ENCODE peak calls at places on chromosome 19, in seven cellular contexts. One of them, this sample, is unnamed.

GRCh38 chr19:30373593-30373992 is 1.4 kb downstream of the ZNF536 start:
- DNase-seq in Calu3: no peak
- DNase-seq in breast epithelium: no peak
- DNase-seq in CD4-positive, alpha-beta T cell: no peak
- DNase-seq in uterus: no peak
- DNase-seq in GM23338: peak
- DNase-seq in AG09319: no peak
- DNase-seq in this sample: no peak

GRCh38 chr19:58392945-58393724 is 2.3 kb upstream of the RNF225 start:
- DNase-seq in Calu3: no peak
- DNase-seq in breast epithelium: no peak
- DNase-seq in CD4-positive, alpha-beta T cell: no peak
- DNase-seq in uterus: no peak
- DNase-seq in GM23338: no peak
- DNase-seq in AG09319: no peak
- DNase-seq in this sample: no peak

GRCh38 chr19:42487025-42487797 is 41.1 kb downstream of the CEACAM1 start:
- DNase-seq in Calu3: no peak
- DNase-seq in breast epithelium: no peak
- DNase-seq in CD4-positive, alpha-beta T cell: no peak
- DNase-seq in uterus: no peak
- DNase-seq in GM23338: no peak
- DNase-seq in AG09319: no peak
- DNase-seq in this sample: no peak

GRCh38 chr19:6424190-6424938 is at the start of gene KHSRP:
- DNase-seq in Calu3: no peak
- DNase-seq in breast epithelium: no peak
- DNase-seq in CD4-positive, alpha-beta T cell: no peak
- DNase-seq in uterus: peak
- DNase-seq in GM23338: peak
- DNase-seq in AG09319: no peak
- DNase-seq in this sample: no peak

GRCh38 chr19:35124098-35125060 is 8.8 kb downstream of the FXYD3 start:
- DNase-seq in Calu3: peak
- DNase-seq in breast epithelium: peak
- DNase-seq in CD4-positive, alpha-beta T cell: peak
- DNase-seq in uterus: peak
- DNase-seq in GM23338: peak
- DNase-seq in AG09319: peak
- DNase-seq in this sample: no peak

GRCh38 chr19:53624776-53625540 is 6.8 kb upstream of the DPRX start:
- DNase-seq in Calu3: no peak
- DNase-seq in breast epithelium: no peak
- DNase-seq in CD4-positive, alpha-beta T cell: no peak
- DNase-seq in uterus: no peak
- DNase-seq in GM23338: no peak
- DNase-seq in AG09319: no peak
- DNase-seq in this sample: no peak

GRCh38 chr19:34512254-34512796 is 30.8 kb downstream of the WTIP start:
- DNase-seq in Calu3: no peak
- DNase-seq in breast epithelium: no peak
- DNase-seq in CD4-positive, alpha-beta T cell: no peak
- DNase-seq in uterus: no peak
- DNase-seq in GM23338: no peak
- DNase-seq in AG09319: no peak
- DNase-seq in this sample: no peak

GRCh38 chr19:39363909-39364457 is 21.8 kb downstream of the SAMD4B start:
- DNase-seq in Calu3: no peak
- DNase-seq in breast epithelium: no peak
- DNase-seq in CD4-positive, alpha-beta T cell: no peak
- DNase-seq in uterus: no peak
- DNase-seq in GM23338: no peak
- DNase-seq in AG09319: no peak
- DNase-seq in this sample: no peak

GRCh38 chr19:10339380-10339960 is at the start of gene ICAM3:
- DNase-seq in Calu3: no peak
- DNase-seq in breast epithelium: no peak
- DNase-seq in CD4-positive, alpha-beta T cell: peak
- DNase-seq in uterus: no peak
- DNase-seq in GM23338: no peak
- DNase-seq in AG09319: no peak
- DNase-seq in this sample: no peak

GRCh38 chr19:40603071-40603718 is 2.0 kb downstream of the LTBP4 start:
- DNase-seq in Calu3: no peak
- DNase-seq in breast epithelium: no peak
- DNase-seq in CD4-positive, alpha-beta T cell: no peak
- DNase-seq in uterus: no peak
- DNase-seq in GM23338: peak
- DNase-seq in AG09319: no peak
- DNase-seq in this sample: no peak

GRCh38 chr19:821976-822773 is 420 bp upstream of the PLPPR3 start:
- DNase-seq in Calu3: no peak
- DNase-seq in breast epithelium: no peak
- DNase-seq in CD4-positive, alpha-beta T cell: no peak
- DNase-seq in uterus: no peak
- DNase-seq in GM23338: peak
- DNase-seq in AG09319: no peak
- DNase-seq in this sample: no peak

GRCh38 chr19:29771708-29772415 is 39.9 kb upstream of the CCNE1 start:
- DNase-seq in Calu3: peak
- DNase-seq in breast epithelium: no peak
- DNase-seq in CD4-positive, alpha-beta T cell: no peak
- DNase-seq in uterus: no peak
- DNase-seq in GM23338: peak
- DNase-seq in AG09319: peak
- DNase-seq in this sample: no peak

GRCh38 chr19:32372726-32373613 is 27.6 kb downstream of the ZNF507 start:
- DNase-seq in Calu3: no peak
- DNase-seq in breast epithelium: no peak
- DNase-seq in CD4-positive, alpha-beta T cell: no peak
- DNase-seq in uterus: no peak
- DNase-seq in GM23338: peak
- DNase-seq in AG09319: no peak
- DNase-seq in this sample: no peak

GRCh38 chr19:21020298-21021227 is at the start of gene ZNF430:
- DNase-seq in Calu3: peak
- DNase-seq in breast epithelium: peak
- DNase-seq in CD4-positive, alpha-beta T cell: peak
- DNase-seq in uterus: peak
- DNase-seq in GM23338: peak
- DNase-seq in AG09319: peak
- DNase-seq in this sample: peak
- TF ChIP-seq CTCF in Calu3: no peak
- TF ChIP-seq CTCF in breast epithelium: no peak
- TF ChIP-seq CTCF in CD4-positive, alpha-beta T cell: no peak
- TF ChIP-seq CTCF in uterus: no peak
- TF ChIP-seq CTCF in GM23338: no peak
- TF ChIP-seq CTCF in AG09319: no peak
- TF ChIP-seq CTCF in this sample: no peak

GRCh38 chr19:48290341-48290922 is 20.6 kb downstream of the ZNF114 start:
- DNase-seq in Calu3: no peak
- DNase-seq in breast epithelium: no peak
- DNase-seq in CD4-positive, alpha-beta T cell: no peak
- DNase-seq in uterus: peak
- DNase-seq in GM23338: peak
- DNase-seq in AG09319: no peak
- DNase-seq in this sample: no peak
- TF ChIP-seq CTCF in Calu3: no peak
- TF ChIP-seq CTCF in breast epithelium: no peak
- TF ChIP-seq CTCF in CD4-positive, alpha-beta T cell: no peak
- TF ChIP-seq CTCF in uterus: no peak
- TF ChIP-seq CTCF in GM23338: peak
- TF ChIP-seq CTCF in AG09319: peak
- TF ChIP-seq CTCF in this sample: peak

DNA sequence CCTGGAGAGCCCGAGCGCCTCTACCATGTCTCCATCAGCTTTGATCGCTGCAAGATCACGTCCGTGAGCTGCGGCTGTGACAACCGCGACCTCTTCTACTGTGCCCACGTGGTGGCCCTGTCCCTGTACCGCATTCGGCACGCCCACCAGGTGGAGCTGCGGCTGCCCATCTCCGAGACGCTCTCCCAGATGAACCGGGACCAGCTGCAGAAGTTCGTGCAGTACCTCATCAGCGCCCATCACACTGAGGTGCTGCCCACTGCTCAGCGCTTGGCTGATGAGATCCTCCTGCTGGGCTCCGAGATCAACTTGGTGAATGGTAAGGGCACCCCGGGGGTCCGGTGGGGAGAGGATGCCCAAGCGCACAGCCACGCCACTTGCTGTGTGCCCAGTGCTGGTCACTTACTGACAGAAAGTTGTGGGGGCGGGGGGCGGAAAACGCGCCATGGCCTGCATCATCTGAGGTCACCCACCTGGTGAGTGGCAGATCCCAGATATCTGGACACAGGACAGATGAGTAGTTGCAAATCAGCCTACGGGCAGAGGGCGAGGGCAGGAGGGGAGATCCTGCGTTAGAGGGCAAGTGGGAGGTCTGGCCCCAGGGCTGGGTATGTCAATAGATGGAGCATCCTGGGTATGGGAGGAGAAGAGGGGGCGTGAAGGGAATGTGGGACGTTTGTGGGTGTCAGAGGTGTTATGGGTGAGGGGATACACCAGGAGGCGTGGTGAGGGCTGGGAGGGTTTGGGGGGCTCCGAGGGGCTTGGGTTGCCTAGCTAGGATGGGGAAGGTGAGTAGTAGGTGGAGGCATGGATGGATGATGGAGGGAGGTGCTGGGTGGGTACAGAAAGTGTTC is 9.8 kb downstream of the ZSWIM4 start:
- DNase-seq in Calu3: no peak
- DNase-seq in breast epithelium: no peak
- DNase-seq in CD4-positive, alpha-beta T cell: no peak
- DNase-seq in uterus: no peak
- DNase-seq in GM23338: peak
- DNase-seq in AG09319: no peak
- DNase-seq in this sample: no peak
- TF ChIP-seq CTCF in Calu3: no peak
- TF ChIP-seq CTCF in breast epithelium: no peak
- TF ChIP-seq CTCF in CD4-positive, alpha-beta T cell: peak
- TF ChIP-seq CTCF in uterus: peak
- TF ChIP-seq CTCF in GM23338: peak
- TF ChIP-seq CTCF in AG09319: peak
- TF ChIP-seq CTCF in this sample: peak

DNA sequence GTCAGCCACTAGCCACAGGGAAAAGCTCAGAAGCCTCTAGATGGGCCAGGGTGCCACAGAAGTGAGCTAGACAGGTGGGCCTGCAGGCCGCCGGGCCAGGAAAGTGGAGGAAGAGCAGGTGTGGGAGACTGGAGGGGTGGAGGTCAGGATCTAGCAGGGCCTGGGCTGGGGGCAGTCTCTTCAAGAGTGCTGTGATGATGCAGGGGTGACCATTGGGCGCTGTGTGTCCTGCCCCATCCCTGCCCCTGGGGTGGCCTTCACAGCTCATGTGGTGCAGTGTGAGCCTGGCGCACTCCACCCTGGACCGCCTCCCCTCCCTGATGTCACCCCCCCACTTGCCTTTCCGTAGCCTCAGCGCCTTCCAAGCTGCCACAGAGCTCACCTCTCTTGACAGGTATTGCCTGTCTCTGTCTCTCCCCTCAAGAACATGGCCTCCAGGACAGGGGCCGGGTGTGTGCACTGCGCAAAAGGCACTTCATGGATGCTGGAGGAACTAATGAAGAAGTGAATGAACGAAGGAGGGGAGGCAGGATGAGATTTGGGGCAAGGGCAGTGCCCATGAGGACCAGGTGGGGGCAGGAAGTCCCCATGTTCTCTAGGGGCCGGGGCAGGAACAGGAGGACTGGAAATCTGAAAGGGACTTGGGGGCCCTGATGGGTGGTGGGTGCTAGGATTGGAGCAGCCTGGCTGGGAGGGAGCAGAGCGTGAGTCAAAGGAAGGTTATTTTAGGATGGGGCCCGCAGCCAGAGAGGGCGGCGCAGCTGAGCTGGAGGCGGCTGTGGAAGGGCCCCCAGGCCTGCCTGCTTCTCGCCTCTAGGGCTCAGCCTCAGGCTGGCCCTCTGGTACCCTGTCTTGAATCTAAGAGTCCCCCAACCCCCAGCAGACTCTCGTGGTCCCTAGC is 6.6 kb downstream of the SSBP4 start:
- DNase-seq in Calu3: no peak
- DNase-seq in breast epithelium: no peak
- DNase-seq in CD4-positive, alpha-beta T cell: no peak
- DNase-seq in uterus: peak
- DNase-seq in GM23338: peak
- DNase-seq in AG09319: no peak
- DNase-seq in this sample: no peak
- TF ChIP-seq CTCF in Calu3: no peak
- TF ChIP-seq CTCF in breast epithelium: no peak
- TF ChIP-seq CTCF in CD4-positive, alpha-beta T cell: no peak
- TF ChIP-seq CTCF in uterus: peak
- TF ChIP-seq CTCF in GM23338: peak
- TF ChIP-seq CTCF in AG09319: peak
- TF ChIP-seq CTCF in this sample: no peak

DNA sequence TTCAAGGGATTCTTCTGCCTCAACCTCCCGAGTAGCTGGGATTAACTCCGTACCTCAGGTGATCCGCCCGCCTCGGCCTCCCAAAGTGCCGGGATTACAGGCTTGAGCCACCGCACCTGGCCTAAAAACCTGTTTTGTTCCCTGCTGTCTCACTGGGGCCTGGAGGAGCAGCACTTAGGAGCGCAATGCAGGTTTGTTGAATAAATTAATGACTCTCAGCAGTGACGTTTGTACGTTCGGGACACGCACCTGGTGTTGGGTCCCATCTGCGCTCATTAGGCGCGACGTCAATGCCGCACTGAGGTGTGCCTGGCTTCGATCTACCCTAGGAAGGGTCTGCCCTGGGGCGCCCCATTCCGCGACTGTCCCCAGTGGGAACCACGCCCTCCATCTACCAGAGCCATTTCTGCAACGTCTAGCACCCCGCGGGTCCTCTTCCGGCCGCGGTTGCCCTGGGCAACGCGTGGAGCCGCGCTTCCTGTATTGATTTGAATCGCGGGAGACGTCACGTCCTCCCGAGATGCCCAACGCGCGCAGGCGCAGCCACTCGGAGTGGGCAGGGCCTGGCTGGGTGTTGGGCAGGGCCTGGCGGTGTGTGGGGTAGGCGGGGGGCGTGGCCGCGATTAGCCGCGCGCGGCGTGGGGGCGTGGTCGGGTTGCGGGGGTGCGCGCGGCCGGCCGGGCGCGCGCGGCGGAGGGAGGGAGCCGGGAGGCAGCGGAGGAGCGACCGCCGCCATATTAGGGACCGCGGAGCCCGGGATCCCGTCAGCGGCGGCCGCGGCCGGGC is at the start of gene FZR1:
- DNase-seq in Calu3: peak
- DNase-seq in breast epithelium: peak
- DNase-seq in CD4-positive, alpha-beta T cell: peak
- DNase-seq in uterus: peak
- DNase-seq in GM23338: peak
- DNase-seq in AG09319: peak
- DNase-seq in this sample: peak
- TF ChIP-seq CTCF in Calu3: no peak
- TF ChIP-seq CTCF in breast epithelium: no peak
- TF ChIP-seq CTCF in CD4-positive, alpha-beta T cell: no peak
- TF ChIP-seq CTCF in uterus: no peak
- TF ChIP-seq CTCF in GM23338: no peak
- TF ChIP-seq CTCF in AG09319: peak
- TF ChIP-seq CTCF in this sample: no peak